ENCODE peak calls at places on chromosomes 11 and 22, in six cellular contexts. One of them, this sample, is unnamed.

GRCh38 chr11:100203789-100204188 is 483.3 kb upstream of the ARHGAP42 start:
- DNase-seq in psoas muscle: no peak
- DNase-seq in WERI-Rb-1: no peak
- DNase-seq in progenitor cell of endocrine pancreas: no peak
- DNase-seq in RWPE1: no peak
- DNase-seq in neural crest cell: no peak
- DNase-seq in this sample: no peak

GRCh38 chr11:116970485-116971292 is 127.5 kb downstream of the SIK3 start:
- DNase-seq in psoas muscle: no peak
- DNase-seq in WERI-Rb-1: no peak
- DNase-seq in progenitor cell of endocrine pancreas: no peak
- DNase-seq in RWPE1: no peak
- DNase-seq in neural crest cell: no peak
- DNase-seq in this sample: no peak

GRCh38 chr11:130070109-130070828 is 575 bp downstream of the APLP2 start:
- DNase-seq in psoas muscle: peak
- DNase-seq in WERI-Rb-1: peak
- DNase-seq in progenitor cell of endocrine pancreas: peak
- DNase-seq in RWPE1: peak
- DNase-seq in neural crest cell: peak
- DNase-seq in this sample: peak

GRCh38 chr11:128180446-128181089 is 406.8 kb downstream of the ETS1 start:
- DNase-seq in psoas muscle: no peak
- DNase-seq in WERI-Rb-1: no peak
- DNase-seq in progenitor cell of endocrine pancreas: no peak
- DNase-seq in RWPE1: peak
- DNase-seq in neural crest cell: no peak
- DNase-seq in this sample: peak

GRCh38 chr22:39416319-39416718 is 16.7 kb downstream of the TAB1 start:
- DNase-seq in psoas muscle: no peak
- DNase-seq in WERI-Rb-1: no peak
- DNase-seq in progenitor cell of endocrine pancreas: no peak
- DNase-seq in RWPE1: no peak
- DNase-seq in neural crest cell: no peak
- DNase-seq in this sample: no peak

GRCh38 chr11:102046841-102047240 is 396 bp upstream of the CFAP300 start:
- DNase-seq in psoas muscle: no peak
- DNase-seq in WERI-Rb-1: no peak
- DNase-seq in progenitor cell of endocrine pancreas: no peak
- DNase-seq in RWPE1: no peak
- DNase-seq in neural crest cell: no peak
- DNase-seq in this sample: no peak

GRCh38 chr11:33935466-33935865 is 43.6 kb upstream of the LMO2 start:
- DNase-seq in psoas muscle: no peak
- DNase-seq in WERI-Rb-1: no peak
- DNase-seq in progenitor cell of endocrine pancreas: no peak
- DNase-seq in RWPE1: no peak
- DNase-seq in neural crest cell: no peak
- DNase-seq in this sample: no peak

GRCh38 chr11:76380161-76380976 is 563 bp downstream of the THAP12 start:
- DNase-seq in psoas muscle: peak
- DNase-seq in WERI-Rb-1: no peak
- DNase-seq in progenitor cell of endocrine pancreas: no peak
- DNase-seq in RWPE1: peak
- DNase-seq in neural crest cell: peak
- DNase-seq in this sample: peak

GRCh38 chr11:33772300-33772699 is 2.0 kb downstream of the FBXO3 start:
- DNase-seq in psoas muscle: no peak
- DNase-seq in WERI-Rb-1: no peak
- DNase-seq in progenitor cell of endocrine pancreas: no peak
- DNase-seq in RWPE1: peak
- DNase-seq in neural crest cell: no peak
- DNase-seq in this sample: no peak

DNA sequence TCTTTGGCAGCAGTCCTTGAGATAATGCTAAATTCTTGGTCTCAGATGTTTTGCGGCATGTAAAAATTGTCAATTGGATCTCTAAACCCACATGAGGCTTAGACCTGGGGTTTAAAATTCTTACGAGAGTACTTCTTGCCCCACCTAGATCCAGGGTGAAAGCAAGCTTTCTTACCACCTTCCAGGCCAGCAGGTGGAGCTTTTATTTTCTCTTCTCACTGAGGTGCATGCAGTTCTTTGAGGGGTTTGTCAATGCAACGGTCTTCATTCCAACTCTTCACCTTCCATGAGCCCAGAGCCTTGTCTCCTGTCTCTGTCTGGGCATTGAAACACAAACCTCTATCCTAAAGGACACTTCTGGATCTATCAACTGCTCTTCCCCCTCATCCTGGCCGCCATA is 154.1 kb downstream of the MYO18B start:
- DNase-seq in psoas muscle: no peak
- DNase-seq in WERI-Rb-1: peak
- DNase-seq in progenitor cell of endocrine pancreas: no peak
- DNase-seq in RWPE1: no peak
- DNase-seq in neural crest cell: no peak
- DNase-seq in this sample: no peak
- TF ChIP-seq CTCF in psoas muscle: no peak
- TF ChIP-seq CTCF in WERI-Rb-1: peak
- TF ChIP-seq CTCF in progenitor cell of endocrine pancreas: peak
- TF ChIP-seq CTCF in RWPE1: no peak
- TF ChIP-seq CTCF in neural crest cell: no peak
- TF ChIP-seq CTCF in this sample: no peak

GRCh38 chr11:27694992-27695391 is 5.3 kb downstream of the BDNF start:
- DNase-seq in psoas muscle: no peak
- DNase-seq in WERI-Rb-1: no peak
- DNase-seq in progenitor cell of endocrine pancreas: no peak
- DNase-seq in RWPE1: no peak
- DNase-seq in neural crest cell: no peak
- DNase-seq in this sample: no peak
- TF ChIP-seq CTCF in psoas muscle: no peak
- TF ChIP-seq CTCF in WERI-Rb-1: no peak
- TF ChIP-seq CTCF in progenitor cell of endocrine pancreas: peak
- TF ChIP-seq CTCF in RWPE1: peak
- TF ChIP-seq CTCF in neural crest cell: peak
- TF ChIP-seq CTCF in this sample: peak

GRCh38 chr11:26901162-26901561 is 92.8 kb upstream of the FIBIN start:
- DNase-seq in psoas muscle: no peak
- DNase-seq in WERI-Rb-1: no peak
- DNase-seq in progenitor cell of endocrine pancreas: no peak
- DNase-seq in RWPE1: no peak
- DNase-seq in neural crest cell: no peak
- DNase-seq in this sample: no peak

GRCh38 chr11:26904801-26905200 is 89.1 kb upstream of the FIBIN start:
- DNase-seq in psoas muscle: no peak
- DNase-seq in WERI-Rb-1: no peak
- DNase-seq in progenitor cell of endocrine pancreas: no peak
- DNase-seq in RWPE1: no peak
- DNase-seq in neural crest cell: no peak
- DNase-seq in this sample: no peak

GRCh38 chr11:26904114-26904513 is 89.8 kb upstream of the FIBIN start:
- DNase-seq in psoas muscle: no peak
- DNase-seq in WERI-Rb-1: no peak
- DNase-seq in progenitor cell of endocrine pancreas: no peak
- DNase-seq in RWPE1: no peak
- DNase-seq in neural crest cell: no peak
- DNase-seq in this sample: no peak

GRCh38 chr11:26909429-26910009 is 84.4 kb upstream of the FIBIN start:
- DNase-seq in psoas muscle: no peak
- DNase-seq in WERI-Rb-1: no peak
- DNase-seq in progenitor cell of endocrine pancreas: no peak
- DNase-seq in RWPE1: no peak
- DNase-seq in neural crest cell: no peak
- DNase-seq in this sample: no peak

DNA sequence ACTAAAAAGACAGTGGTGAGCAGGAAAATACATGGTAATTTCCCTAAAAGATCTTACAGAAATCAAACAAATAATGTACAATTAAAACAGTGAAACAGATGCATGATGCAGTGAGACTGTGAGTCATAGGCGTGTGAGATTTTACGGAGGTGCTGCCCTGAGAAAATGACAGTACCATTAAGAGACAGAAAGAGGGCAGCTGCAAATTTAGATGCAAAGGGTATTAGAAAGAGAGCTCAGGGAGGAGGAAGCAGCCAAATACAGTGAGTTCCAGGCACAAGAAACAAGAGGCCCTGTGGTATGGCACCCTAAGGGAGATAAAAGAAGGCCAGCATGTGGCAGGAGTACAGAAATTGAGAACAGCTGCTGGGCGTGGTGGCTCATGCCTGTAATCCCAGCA is 88.5 kb upstream of the FIBIN start:
- DNase-seq in psoas muscle: no peak
- DNase-seq in WERI-Rb-1: no peak
- DNase-seq in progenitor cell of endocrine pancreas: no peak
- DNase-seq in RWPE1: peak
- DNase-seq in neural crest cell: no peak
- DNase-seq in this sample: peak
- TF ChIP-seq CTCF in psoas muscle: no peak
- TF ChIP-seq CTCF in WERI-Rb-1: no peak
- TF ChIP-seq CTCF in progenitor cell of endocrine pancreas: no peak
- TF ChIP-seq CTCF in RWPE1: no peak
- TF ChIP-seq CTCF in neural crest cell: no peak
- TF ChIP-seq CTCF in this sample: no peak

GRCh38 chr11:124078591-124078990 is 36.7 kb upstream of the VWA5A start:
- DNase-seq in psoas muscle: no peak
- DNase-seq in WERI-Rb-1: no peak
- DNase-seq in progenitor cell of endocrine pancreas: no peak
- DNase-seq in RWPE1: no peak
- DNase-seq in neural crest cell: no peak
- DNase-seq in this sample: no peak

GRCh38 chr11:124079631-124080318 is 35.5 kb upstream of the VWA5A start:
- DNase-seq in psoas muscle: no peak
- DNase-seq in WERI-Rb-1: no peak
- DNase-seq in progenitor cell of endocrine pancreas: no peak
- DNase-seq in RWPE1: no peak
- DNase-seq in neural crest cell: no peak
- DNase-seq in this sample: no peak

GRCh38 chr11:124080319-124081001 is 34.8 kb upstream of the VWA5A start:
- DNase-seq in psoas muscle: no peak
- DNase-seq in WERI-Rb-1: no peak
- DNase-seq in progenitor cell of endocrine pancreas: no peak
- DNase-seq in RWPE1: peak
- DNase-seq in neural crest cell: no peak
- DNase-seq in this sample: no peak

GRCh38 chr11:124082371-124082770 is 32.9 kb upstream of the VWA5A start:
- DNase-seq in psoas muscle: no peak
- DNase-seq in WERI-Rb-1: no peak
- DNase-seq in progenitor cell of endocrine pancreas: no peak
- DNase-seq in RWPE1: no peak
- DNase-seq in neural crest cell: no peak
- DNase-seq in this sample: no peak

GRCh38 chr11:124081496-124081895 is 33.8 kb upstream of the VWA5A start:
- DNase-seq in psoas muscle: no peak
- DNase-seq in WERI-Rb-1: no peak
- DNase-seq in progenitor cell of endocrine pancreas: no peak
- DNase-seq in RWPE1: no peak
- DNase-seq in neural crest cell: no peak
- DNase-seq in this sample: no peak
- TF ChIP-seq CTCF in psoas muscle: no peak
- TF ChIP-seq CTCF in WERI-Rb-1: no peak
- TF ChIP-seq CTCF in progenitor cell of endocrine pancreas: no peak
- TF ChIP-seq CTCF in RWPE1: no peak
- TF ChIP-seq CTCF in neural crest cell: no peak
- TF ChIP-seq CTCF in this sample: no peak

This sample was measured in HFFc6.